ENCODE peak calls at places on chromosomes 3 and 15, in seven cellular contexts. N, R, S, P, K, B and V are unnamed samples. For H3K4me1 and H3K9me3, the result is how much of the 10 kb centered on the place peaks cover.

GRCh38 chr15:58805095-58805494 is 34.0 kb downstream of the MINDY2 start:
- DNase-seq in N (no peak), R (no peak), S (no peak), P (no peak), K (no peak), B (no peak), V (no peak)

GRCh38 chr3:78927787-78928186 is 840.0 kb downstream of the ROBO1 start:
- DNase-seq in N (no peak), R (no peak), S (no peak), P (no peak), K (no peak), B (no peak), V (no peak)

GRCh38 chr15:92021765-92022164 is 168.3 kb downstream of the SLCO3A1 start:
- DNase-seq in N (no peak), R (no peak), S (no peak), P (no peak), K (no peak), B (no peak), V (no peak)

GRCh38 chr3:66031102-66031698 is 7.5 kb downstream of the MAGI1 start:
- DNase-seq in N (no peak), R (no peak), S (no peak), P (no peak), K (no peak), B (no peak), V (no peak)

GRCh38 chr15:74781673-74782595 is at the start of gene CSK:
- DNase-seq in N (no peak), R (no peak), S (peak), P (peak), K (peak), B (peak), V (no peak)

GRCh38 chr15:66565731-66566130 is at the start of gene LCTL:
- DNase-seq in N (no peak), R (no peak), S (no peak), P (no peak), K (no peak), B (no peak), V (no peak)

GRCh38 chr3:127961963-127962362 is 46.9 kb downstream of the KBTBD12 start:
- DNase-seq in N (no peak), R (no peak), S (peak), P (no peak), K (no peak), B (no peak), V (no peak)

GRCh38 chr3:134103470-134103869 is 73.7 kb upstream of the SLCO2A1 start:
- DNase-seq in N (no peak), R (no peak), S (no peak), P (no peak), K (no peak), B (no peak), V (no peak)

GRCh38 chr15:26665950-26666921 is 106.6 kb downstream of the GABRB3 start:
- DNase-seq in N (no peak), R (no peak), S (no peak), P (no peak), K (no peak), B (no peak), V (no peak)

GRCh38 chr15:41607033-41607432 is 48.0 kb downstream of the TYRO3 start:
- DNase-seq in N (no peak), R (no peak), S (no peak), P (no peak), K (no peak), B (no peak), V (no peak)

GRCh38 chr15:89783111-89783860 is 7.2 kb downstream of the MESP2 start:
- DNase-seq in N (no peak), R (no peak), S (no peak), P (no peak), K (no peak), B (no peak), V (no peak)

GRCh38 chr15:63481105-63481810 is 23.1 kb upstream of the USP3 start:
- DNase-seq in N (no peak), R (no peak), S (peak), P (no peak), K (no peak), B (no peak), V (no peak)

GRCh38 chr3:191699546-191699945 is 238.6 kb downstream of the PYDC2 start:
- DNase-seq in N (no peak), R (no peak), S (no peak), P (no peak), K (no peak), B (no peak), V (no peak)

GRCh38 chr3:194407423-194407822 is 8.4 kb upstream of the GP5 start:
- DNase-seq in N (no peak), R (no peak), S (no peak), P (no peak), K (no peak), B (no peak), V (no peak)

GRCh38 chr3:25461946-25462345 is 33.9 kb downstream of the RARB start:
- DNase-seq in N (no peak), R (no peak), S (no peak), P (no peak), K (no peak), B (no peak), V (no peak)

GRCh38 chr3:184259878-184260570 is 1.3 kb downstream of the CAMK2N2 start:
- DNase-seq in N (no peak), R (no peak), S (peak), P (peak), K (no peak), B (no peak), V (no peak)

GRCh38 chr15:77021803-77022381 is 27.0 kb downstream of the PSTPIP1 start:
- DNase-seq in N (no peak), R (no peak), S (no peak), P (no peak), K (peak), B (no peak), V (no peak)

GRCh38 chr3:184339016-184339415 is 1.6 kb downstream of the FAM131A start:
- DNase-seq in N (peak), R (no peak), S (no peak), P (no peak), K (no peak), B (no peak), V (no peak)

GRCh38 chr3:48222616-48223513 is at the start of gene CAMP:
- DNase-seq in N (peak), R (no peak), S (no peak), P (peak), K (no peak), B (no peak), V (peak)

GRCh38 chr3:177602601-177603136 is 405.4 kb upstream of the TBL1XR1 start:
- DNase-seq in N (no peak), R (no peak), S (no peak), P (no peak), K (no peak), B (no peak), V (no peak)

GRCh38 chr3:177598110-177598833 is 401.0 kb upstream of the TBL1XR1 start:
- DNase-seq in N (no peak), R (no peak), S (no peak), P (no peak), K (peak), B (no peak), V (no peak)

GRCh38 chr3:177599331-177599730 is 402.0 kb upstream of the TBL1XR1 start:
- DNase-seq in N (no peak), R (no peak), S (no peak), P (no peak), K (no peak), B (no peak), V (no peak)

GRCh38 chr3:177603137-177603603 is 405.9 kb upstream of the TBL1XR1 start:
- DNase-seq in N (no peak), R (no peak), S (no peak), P (no peak), K (no peak), B (no peak), V (no peak)

DNA sequence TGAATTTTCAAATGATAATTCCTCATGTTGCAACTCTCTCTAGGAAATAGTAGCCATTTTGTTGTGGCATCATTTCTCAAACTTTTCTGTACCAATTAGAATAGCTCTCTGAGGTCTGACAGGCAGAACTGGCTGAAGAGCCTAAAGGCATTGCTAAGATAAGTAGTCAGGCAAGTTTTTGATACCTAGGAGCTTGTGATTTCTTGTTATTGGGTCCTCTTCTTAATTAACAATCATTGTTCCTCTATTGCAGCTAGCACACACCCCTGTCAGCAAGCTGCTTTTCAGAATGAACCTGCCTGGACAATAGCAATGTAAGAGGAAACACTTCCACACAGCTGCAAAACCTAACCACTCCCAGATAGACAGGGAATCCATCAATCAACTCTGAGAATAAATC is 403.8 kb upstream of the TBL1XR1 start:
- DNase-seq in N (no peak), R (no peak), S (no peak), P (no peak), K (no peak), B (no peak), V (no peak)
- H3K4me1 ChIP-seq in N (under half), R (under half), S (under half), P (under half), K (half or more), B (under half), V (half or more)

GRCh38 chr15:33051528-33051927 is 143.0 kb downstream of the FMN1 start:
- DNase-seq in N (no peak), R (no peak), S (no peak), P (no peak), K (no peak), B (no peak), V (no peak)
- H3K9me3 ChIP-seq in N (under half), R (under half), S (under half), P (under half), K (under half), B (under half), V (under half)

GRCh38 chr3:37466660-37467359 is 292.4 kb upstream of the LRRFIP2 start:
- DNase-seq in N (peak), R (no peak), S (no peak), P (no peak), K (peak), B (no peak), V (no peak)

GRCh38 chr3:37463163-37463562 is 288.8 kb upstream of the LRRFIP2 start:
- DNase-seq in N (no peak), R (no peak), S (no peak), P (no peak), K (no peak), B (no peak), V (no peak)

GRCh38 chr3:37462452-37462851 is 288.1 kb upstream of the LRRFIP2 start:
- DNase-seq in N (no peak), R (no peak), S (no peak), P (no peak), K (no peak), B (no peak), V (no peak)

DNA sequence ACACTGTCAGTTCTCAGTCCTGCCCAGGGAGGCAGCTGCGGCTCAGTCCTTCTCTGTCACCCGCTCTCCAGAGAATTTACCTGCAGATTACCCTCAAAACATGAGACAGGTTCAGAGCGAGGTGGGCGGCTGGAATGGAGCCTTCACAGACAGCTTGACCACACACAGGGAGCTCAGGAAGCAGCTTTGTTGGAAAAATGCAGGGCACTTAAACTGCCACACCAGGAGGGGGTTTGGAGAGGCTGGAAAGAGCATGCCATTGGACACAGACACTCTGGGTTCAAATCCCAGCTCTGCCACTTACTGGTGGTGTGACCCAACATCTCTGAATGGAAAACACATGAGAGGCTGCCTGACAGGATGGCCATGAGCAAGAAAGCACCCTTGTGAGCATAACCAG is 290.8 kb upstream of the LRRFIP2 start:
- DNase-seq in N (no peak), R (no peak), S (no peak), P (no peak), K (no peak), B (no peak), V (no peak)
- H3K4me1 ChIP-seq in N (under half), R (under half), S (under half), P (under half), K (under half), B (under half), V (under half)

GRCh38 chr15:47846911-47847310 is 129.6 kb downstream of the SEMA6D start:
- DNase-seq in N (no peak), R (no peak), S (no peak), P (no peak), K (no peak), B (no peak), V (no peak)
- H3K9me3 ChIP-seq in N (under half), R (under half), S (under half), P (under half), K (under half), B (under half), V (under half)